ENCODE peak calls at places on chromosomes 4 and X, in six cellular contexts. W, A, I, Y, O and K are unnamed samples.

GRCh38 chr4:97496298-97496873 is 646.9 kb downstream of the STPG2 start:
- DNase-seq in W (no peak), A (no peak), I (no peak), Y (no peak), O (no peak), K (no peak)

GRCh38 chrX:44245730-44246129 is 97.7 kb downstream of the EFHC2 start:
- DNase-seq in W (no peak), A (no peak), I (no peak), Y (no peak), O (no peak), K (peak; percentile 13)

GRCh38 chrX:53048169-53049126 is at the start of gene GPR173:
- DNase-seq in W (peak; percentile 74), A (no peak), I (no peak), Y (no peak), O (no peak), K (no peak)

GRCh38 chr4:121696641-121697461 is at the start of gene ANXA5:
- DNase-seq in W (peak; percentile 92), A (peak; percentile 52), I (peak; percentile 89), Y (peak; percentile 49), O (peak; percentile 39), K (peak; percentile 72)

GRCh38 chrX:39152106-39152649 is 350.9 kb downstream of the MID1IP1 start:
- DNase-seq in W (no peak), A (peak; percentile 34), I (no peak), Y (no peak), O (no peak), K (no peak)

GRCh38 chrX:3771756-3772155 is 58.3 kb upstream of the PRKX start:
- DNase-seq in W (no peak), A (no peak), I (no peak), Y (no peak), O (no peak), K (no peak)

GRCh38 chr4:151475338-151475737 is 66.4 kb downstream of the FHIP1A start:
- DNase-seq in W (peak; percentile 42), A (no peak), I (no peak), Y (no peak), O (no peak), K (no peak)

GRCh38 chrX:110108381-110108796 is 105.5 kb downstream of the TMEM164 start:
- DNase-seq in W (peak; percentile 15), A (no peak), I (no peak), Y (no peak), O (no peak), K (no peak)

GRCh38 chr4:17142232-17142711 is 243.8 kb upstream of the LDB2 start:
- DNase-seq in W (peak; percentile 96), A (no peak), I (peak; percentile 74), Y (no peak), O (no peak), K (no peak)

GRCh38 chrX:101452051-101452450 is 33.2 kb upstream of the ARMCX4 start:
- DNase-seq in W (no peak), A (no peak), I (no peak), Y (no peak), O (no peak), K (no peak)